ENCODE peak calls at places on chromosomes 3 and 15, in eight cellular contexts. U, M, O, C, F, E, Y and N are unnamed samples.

GRCh38 chr3:10955694-10956453 is 36.7 kb upstream of the SLC6A1 start:
- DNase-seq in Y (no peak), C (no peak), F (no peak), U (no peak), M (no peak), E (no peak), O (no peak), N (no peak)

GRCh38 chr3:179181993-179182551 is 33.9 kb downstream of the PIK3CA start:
- DNase-seq in Y (no peak), E (no peak), F (no peak), U (no peak), M (no peak), C (no peak), O (peak), N (no peak)

GRCh38 chr15:89003865-89004725 is 84.2 kb upstream of the ABHD2 start:
- DNase-seq in M (no peak), C (no peak), O (peak), F (no peak), U (no peak), Y (no peak), E (peak), N (no peak)

GRCh38 chr3:59341441-59341840 is 291.6 kb upstream of the CFAP20DC start:
- DNase-seq in Y (no peak), M (no peak), F (no peak), U (no peak), O (no peak), E (no peak), C (peak), N (no peak)

GRCh38 chr3:101848326-101848725 is 988 bp upstream of the NFKBIZ start:
- DNase-seq in M (no peak), O (no peak), U (no peak), F (no peak), C (no peak), E (no peak), Y (no peak), N (no peak)

GRCh38 chr3:1087066-1087555 is 5.7 kb upstream of the CNTN6 start:
- DNase-seq in U (peak), F (no peak), E (no peak), O (peak), Y (no peak), C (no peak), M (peak), N (no peak)

GRCh38 chr15:43249699-43250203 is 17.0 kb downstream of the TGM5 start:
- DNase-seq in F (no peak), U (peak), C (no peak), E (no peak), Y (no peak), M (peak), O (peak), N (peak)

GRCh38 chr15:31391687-31392671 is 65.3 kb downstream of the KLF13 start:
- DNase-seq in F (peak), C (peak), O (peak), U (peak), E (peak), Y (peak), M (no peak), N (peak)

GRCh38 chr15:80495406-80495942 is 91.3 kb downstream of the ARNT2 start:
- DNase-seq in U (no peak), Y (no peak), M (no peak), E (no peak), O (peak), F (no peak), C (no peak), N (no peak)

GRCh38 chr15:38724827-38725226 is 160.2 kb upstream of the RASGRP1 start:
- DNase-seq in M (no peak), E (no peak), U (no peak), O (no peak), F (no peak), Y (no peak), C (no peak), N (no peak)

GRCh38 chr3:43872301-43872700 is 181.6 kb downstream of the ABHD5 start:
- DNase-seq in E (no peak), Y (no peak), M (no peak), F (no peak), C (no peak), O (peak), U (peak), N (peak)

GRCh38 chr3:178393833-178394232 is 142.4 kb upstream of the KCNMB2 start:
- DNase-seq in M (no peak), E (no peak), F (no peak), O (peak), C (no peak), U (no peak), Y (no peak), N (no peak)

GRCh38 chr3:40623567-40623966 is 98.8 kb downstream of the ZNF621 start:
- DNase-seq in E (no peak), Y (no peak), M (no peak), F (peak), U (peak), O (peak), C (no peak), N (peak)